ENCODE peak calls at places on chromosome 11, in six cellular contexts. Y is upper lobe of right lung; G is stimulated activated CD4-positive, alpha-beta T cell treated with anti-CD3 and anti-CD28 coated beads, Interleukin-12 subunit alpha, Interleukin-12 subunit beta, amount 100 ng/mL, for 48 hours; N is SJSA1; T is NCI-H2081; K is H54. Z is an unnamed sample.

GRCh38 chr11:44032304-44033085 is 15.3 kb upstream of the ACCSL start:
- DNase-seq in Y (peak; percentile 78), G (no peak), N (peak; percentile 92), T (no peak), K (no peak), Z (no peak)

GRCh38 chr11:72727521-72727920 is 24.7 kb downstream of the ARAP1 start:
- DNase-seq in Y (no peak), G (no peak), N (no peak), T (no peak), K (no peak), Z (no peak)

GRCh38 chr11:13280777-13281176 is 3.2 kb downstream of the BMAL1 start:
- DNase-seq in Y (no peak), G (no peak), N (no peak), T (no peak), K (no peak), Z (no peak)

GRCh38 chr11:93732237-93732892 is 8.9 kb downstream of the TAF1D start:
- DNase-seq in Y (no peak), G (no peak), N (no peak), T (no peak), K (no peak), Z (no peak)

GRCh38 chr11:64103377-64103985 is 62.4 kb downstream of the MACROD1 start:
- DNase-seq in Y (no peak), G (no peak), N (no peak), T (no peak), K (no peak), Z (no peak)

GRCh38 chr11:123640677-123641494 is 13.5 kb downstream of the SCN3B start:
- DNase-seq in Y (peak; percentile 71), G (peak; percentile 18), N (peak; percentile 3), T (peak; percentile 39), K (peak; percentile 34), Z (no peak)

GRCh38 chr11:74726547-74727182 is 4.6 kb downstream of the CHRDL2 start:
- DNase-seq in Y (peak; percentile 82), G (peak; percentile 49), N (peak; percentile 30), T (peak; percentile 71), K (peak; percentile 92), Z (no peak)

GRCh38 chr11:1643146-1643690 is 13.6 kb downstream of the KRTAP5-5 start:
- DNase-seq in Y (no peak), G (no peak), N (no peak), T (no peak), K (no peak), Z (no peak)

GRCh38 chr11:116225784-116226410 is 546.9 kb downstream of the BUD13 start:
- DNase-seq in Y (no peak), G (no peak), N (no peak), T (peak; percentile 24), K (no peak), Z (no peak)

GRCh38 chr11:312092-312816 is 1.6 kb upstream of the IFITM1 start:
- DNase-seq in Y (no peak), G (no peak), N (no peak), T (no peak), K (no peak), Z (no peak)

GRCh38 chr11:81658722-81659121 is 1074.9 kb downstream of the FAM181B start:
- DNase-seq in Y (no peak), G (no peak), N (no peak), T (no peak), K (peak; percentile 17), Z (no peak)

GRCh38 chr11:96341237-96342130 is 1.5 kb downstream of the MAML2 start:
- DNase-seq in Y (peak; percentile 83), G (no peak), N (no peak), T (no peak), K (no peak), Z (no peak)

GRCh38 chr11:35066029-35066428 is 72.9 kb upstream of the CD44 start:
- DNase-seq in Y (no peak), G (no peak), N (no peak), T (no peak), K (no peak), Z (no peak)

GRCh38 chr11:12270215-12270797 is 107.1 kb upstream of the PARVA start:
- DNase-seq in Y (no peak), G (no peak), N (no peak), T (no peak), K (no peak), Z (no peak)

GRCh38 chr11:94926698-94927237 is 46.6 kb downstream of the CWC15 start:
- DNase-seq in Y (peak; percentile 75), G (no peak), N (peak; percentile 21), T (no peak), K (peak; percentile 51), Z (no peak)

GRCh38 chr11:77214557-77214956 is 86.5 kb downstream of the MYO7A start:
- DNase-seq in Y (peak; percentile 37), G (no peak), N (no peak), T (no peak), K (no peak), Z (no peak)

GRCh38 chr11:19393941-19394340 is 153.2 kb upstream of the E2F8 start:
- DNase-seq in Y (no peak), G (no peak), N (no peak), T (no peak), K (no peak), Z (no peak)

GRCh38 chr11:35147273-35147672 is 8.3 kb downstream of the CD44 start:
- DNase-seq in Y (no peak), G (no peak), N (no peak), T (no peak), K (no peak), Z (no peak)